ENCODE peak calls at places on chromosomes 5 and 9, in nine cellular contexts. K, Q, D, S, G, X, B, L and O are unnamed samples.

GRCh38 chr5:26492835-26493459 is 545.4 kb downstream of the CDH9 start:
- DNase-seq in K (no peak), Q (no peak), D (no peak), S (no peak), G (no peak), X (no peak), B (no peak), L (no peak), O (no peak)

GRCh38 chr5:112870976-112871375 is 9.9 kb downstream of the SRP19 start:
- DNase-seq in K (no peak), Q (no peak), D (no peak), S (peak), G (no peak), X (no peak), B (no peak), L (no peak), O (no peak)

GRCh38 chr5:9196403-9197224 is 349.3 kb downstream of the SEMA5A start:
- DNase-seq in K (peak), Q (no peak), D (no peak), S (peak), G (peak), X (no peak), B (no peak), L (peak), O (peak)

GRCh38 chr5:83048277-83048676 is 28.9 kb downstream of the TMEM167A start:
- DNase-seq in K (no peak), Q (no peak), D (no peak), S (no peak), G (no peak), X (no peak), B (no peak), L (peak), O (no peak)

GRCh38 chr5:15320896-15321295 is 179.1 kb upstream of the FBXL7 start:
- DNase-seq in K (no peak), Q (no peak), D (no peak), S (no peak), G (peak), X (no peak), B (no peak), L (no peak), O (no peak)

GRCh38 chr5:141547488-141547887 is 58.6 kb downstream of the PCDHGC5 start:
- DNase-seq in K (no peak), Q (no peak), D (no peak), S (peak), G (no peak), X (no peak), B (peak), L (peak), O (peak)

GRCh38 chr9:9920425-9920824 is 692.4 kb downstream of the PTPRD start:
- DNase-seq in K (no peak), Q (no peak), D (no peak), S (no peak), G (no peak), X (no peak), B (no peak), L (no peak), O (no peak)

GRCh38 chr5:97266576-97266975 is 83.5 kb upstream of the RIOK2 start:
- DNase-seq in K (no peak), Q (no peak), D (no peak), S (peak), G (no peak), X (no peak), B (no peak), L (peak), O (peak)

GRCh38 chr5:175715627-175716522 is 58.0 kb downstream of the HRH2 start:
- DNase-seq in K (no peak), Q (no peak), D (no peak), S (no peak), G (peak), X (no peak), B (no peak), L (no peak), O (no peak)

GRCh38 chr5:54083245-54083644 is 227.1 kb downstream of the ARL15 start:
- DNase-seq in K (no peak), Q (no peak), D (no peak), S (no peak), G (no peak), X (no peak), B (no peak), L (no peak), O (no peak)

GRCh38 chr5:137142371-137143243 is 356.5 kb downstream of the SPOCK1 start:
- DNase-seq in K (no peak), Q (no peak), D (peak), S (peak), G (peak), X (no peak), B (no peak), L (peak), O (peak)

GRCh38 chr9:89922099-89922498 is 317.3 kb downstream of the GADD45G start:
- DNase-seq in K (no peak), Q (no peak), D (no peak), S (no peak), G (no peak), X (no peak), B (peak), L (no peak), O (no peak)

GRCh38 chr5:157447246-157447645 is 12.8 kb upstream of the NIPAL4 start:
- DNase-seq in K (peak), Q (no peak), D (no peak), S (no peak), G (no peak), X (no peak), B (no peak), L (no peak), O (no peak)

GRCh38 chr5:144177548-144177947 is 6.9 kb downstream of the KCTD16 start:
- DNase-seq in K (no peak), Q (no peak), D (no peak), S (peak), G (no peak), X (no peak), B (no peak), L (peak), O (no peak)

GRCh38 chr9:132722564-132723065 is 52.4 kb downstream of the GTF3C4 start:
- DNase-seq in K (no peak), Q (no peak), D (no peak), S (no peak), G (no peak), X (no peak), B (no peak), L (no peak), O (no peak)

GRCh38 chr5:3324421-3325101 is 271.1 kb upstream of the IRX1 start:
- DNase-seq in K (peak), Q (no peak), D (no peak), S (no peak), G (no peak), X (no peak), B (peak), L (no peak), O (no peak)

GRCh38 chr5:118937393-118938061 is 50.8 kb downstream of the DTWD2 start:
- DNase-seq in K (no peak), Q (no peak), D (no peak), S (no peak), G (no peak), X (no peak), B (no peak), L (no peak), O (peak)

GRCh38 chr5:55146543-55147151 is 13.3 kb upstream of the GPX8 start:
- DNase-seq in K (peak), Q (peak), D (peak), S (peak), G (peak), X (peak), B (peak), L (peak), O (peak)

GRCh38 chr5:67393211-67393610 is 196.6 kb upstream of the CD180 start:
- DNase-seq in K (no peak), Q (no peak), D (no peak), S (no peak), G (no peak), X (no peak), B (no peak), L (no peak), O (peak)

GRCh38 chr5:21419383-21419782 is 1431.4 kb upstream of the CDH18 start:
- DNase-seq in K (no peak), Q (no peak), D (no peak), S (no peak), G (no peak), X (no peak), B (no peak), L (no peak), O (no peak)

GRCh38 chr5:135315394-135315793 is 83.6 kb downstream of the MACROH2A1 start:
- DNase-seq in K (peak), Q (no peak), D (no peak), S (no peak), G (no peak), X (no peak), B (no peak), L (no peak), O (no peak)

GRCh38 chr9:21906878-21907277 is 87.3 kb downstream of the CDKN2A start:
- DNase-seq in K (no peak), Q (peak), D (no peak), S (no peak), G (no peak), X (no peak), B (no peak), L (peak), O (no peak)

GRCh38 chr9:21747171-21747570 is 55.3 kb upstream of the MTAP start:
- DNase-seq in K (no peak), Q (no peak), D (no peak), S (peak), G (no peak), X (no peak), B (no peak), L (peak), O (peak)

GRCh38 chr5:51387854-51388320 is 4.6 kb downstream of the ISL1 start:
- DNase-seq in K (no peak), Q (no peak), D (no peak), S (no peak), G (no peak), X (no peak), B (peak), L (no peak), O (no peak)

GRCh38 chr9:127451681-127452480 is 571 bp downstream of the LRSAM1 start:
- DNase-seq in K (peak), Q (peak), D (peak), S (no peak), G (peak), X (peak), B (peak), L (peak), O (peak)

GRCh38 chr5:116539222-116539621 is 35.4 kb downstream of the SEMA6A start:
- DNase-seq in K (no peak), Q (no peak), D (no peak), S (no peak), G (no peak), X (no peak), B (no peak), L (no peak), O (no peak)

DNA sequence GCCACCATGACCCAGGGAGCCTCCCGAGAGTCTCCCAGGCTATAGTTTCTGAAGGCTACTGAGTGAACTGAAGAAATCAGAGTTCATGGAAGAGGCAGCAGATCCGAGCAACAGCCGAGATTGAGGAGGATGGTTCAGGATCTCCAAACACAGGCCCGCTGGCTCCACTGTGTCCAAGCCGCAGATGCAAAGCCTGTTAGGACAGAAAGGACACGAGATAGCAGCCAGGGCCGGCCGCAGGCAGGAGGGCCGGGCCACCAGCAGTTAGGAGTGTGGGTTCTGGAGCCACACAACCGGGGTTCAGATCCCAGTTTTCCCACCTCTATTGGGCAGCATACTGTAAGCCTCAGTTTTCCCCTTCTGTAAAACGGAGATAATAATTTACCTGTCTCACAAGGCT is 27.7 kb downstream of the NEK6 start:
- DNase-seq in K (peak), Q (no peak), D (no peak), S (no peak), G (no peak), X (no peak), B (no peak), L (no peak), O (no peak)
- H3K4me3 ChIP-seq in K (no peak), Q (no peak), D (no peak), S (peak), G (no peak), X (peak), B (no peak), L (no peak), O (no peak)

GRCh38 chr9:82673201-82673600 is 389.7 kb downstream of the RASEF start:
- DNase-seq in K (no peak), Q (no peak), D (no peak), S (no peak), G (no peak), X (no peak), B (no peak), L (no peak), O (no peak)

GRCh38 chr9:82673904-82674303 is 389.0 kb downstream of the RASEF start:
- DNase-seq in K (no peak), Q (no peak), D (no peak), S (no peak), G (no peak), X (no peak), B (no peak), L (peak), O (no peak)

GRCh38 chr9:82668724-82669324 is 394.1 kb downstream of the RASEF start:
- DNase-seq in K (no peak), Q (no peak), D (no peak), S (no peak), G (no peak), X (no peak), B (no peak), L (no peak), O (no peak)

GRCh38 chr9:82670726-82671125 is 392.2 kb downstream of the RASEF start:
- DNase-seq in K (no peak), Q (no peak), D (no peak), S (no peak), G (no peak), X (no peak), B (no peak), L (peak), O (no peak)

GRCh38 chr9:82670000-82670399 is 392.9 kb downstream of the RASEF start:
- DNase-seq in K (no peak), Q (no peak), D (no peak), S (no peak), G (no peak), X (no peak), B (no peak), L (no peak), O (no peak)
- TF ChIP-seq CTCF in K (no peak), Q (no peak), D (no peak), S (no peak), G (no peak), X (no peak), B (no peak), L (no peak), O (no peak)

DNA sequence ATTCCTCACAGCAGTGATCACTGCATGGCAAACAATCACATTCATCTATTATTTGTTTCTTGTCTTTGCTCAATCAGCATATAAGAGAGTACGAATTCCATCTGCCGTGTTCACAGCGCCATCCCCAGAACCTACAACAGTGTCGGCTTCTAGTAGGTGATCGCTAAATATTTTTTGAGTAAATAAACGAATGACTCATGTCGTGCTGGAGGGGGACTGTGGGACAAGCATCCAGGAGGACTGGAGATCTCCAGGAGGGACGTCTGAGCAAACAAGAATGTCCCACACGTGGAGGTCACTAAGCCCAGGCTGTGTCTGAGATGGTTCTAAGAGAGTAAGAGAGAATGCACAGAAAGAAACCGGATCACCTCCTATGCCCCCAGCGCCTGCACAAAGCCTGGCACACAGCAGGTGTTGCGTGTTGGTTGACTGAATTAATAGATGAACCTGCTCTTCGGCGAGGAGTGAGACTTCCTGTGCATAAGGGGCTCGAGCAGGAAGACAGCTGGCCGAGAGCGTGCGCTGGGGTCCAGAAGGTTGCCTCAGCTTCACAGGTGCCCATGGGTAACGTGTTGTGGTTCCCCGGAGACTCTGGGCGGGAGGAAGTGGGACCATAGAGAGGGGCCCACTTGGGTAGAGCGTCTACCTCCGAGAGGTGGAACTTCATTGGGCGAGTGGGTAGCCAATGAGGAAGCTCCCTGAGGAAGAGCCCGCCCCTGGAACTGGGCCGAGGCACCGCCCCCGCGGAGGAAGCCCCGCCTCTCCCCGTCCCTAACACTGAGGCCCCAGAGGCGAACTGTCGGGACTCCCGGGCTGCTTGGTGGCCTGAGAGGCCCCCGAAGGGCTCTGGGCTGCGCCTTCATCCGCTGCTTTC is 193.0 kb downstream of the MELK start:
- DNase-seq in K (peak), Q (peak), D (peak), S (peak), G (peak), X (peak), B (peak), L (peak), O (peak)
- H3K4me3 ChIP-seq in K (peak), Q (peak), D (no peak), S (peak), G (peak), X (peak), B (peak), L (no peak), O (no peak)

GRCh38 chr9:136110082-136111061 is 8.3 kb downstream of the TMEM250 start:
- DNase-seq in K (peak), Q (no peak), D (no peak), S (peak), G (no peak), X (peak), B (no peak), L (peak), O (no peak)

GRCh38 chr9:136111190-136111589 is 7.5 kb downstream of the TMEM250 start:
- DNase-seq in K (no peak), Q (no peak), D (no peak), S (no peak), G (no peak), X (no peak), B (no peak), L (no peak), O (no peak)

GRCh38 chr9:136107953-136108647 is 10.6 kb downstream of the TMEM250 start:
- DNase-seq in K (peak), Q (no peak), D (peak), S (no peak), G (no peak), X (no peak), B (no peak), L (no peak), O (no peak)

GRCh38 chr9:136108648-136109266 is 9.9 kb downstream of the TMEM250 start:
- DNase-seq in K (no peak), Q (no peak), D (peak), S (no peak), G (no peak), X (no peak), B (no peak), L (no peak), O (no peak)

GRCh38 chr9:136109351-136110081 is 9.2 kb downstream of the TMEM250 start:
- DNase-seq in K (peak), Q (peak), D (peak), S (peak), G (peak), X (peak), B (peak), L (peak), O (peak)
- TF ChIP-seq CTCF in K (no peak), Q (peak), D (no peak), S (peak), G (peak), X (no peak), B (peak), L (no peak), O (no peak)

DNA sequence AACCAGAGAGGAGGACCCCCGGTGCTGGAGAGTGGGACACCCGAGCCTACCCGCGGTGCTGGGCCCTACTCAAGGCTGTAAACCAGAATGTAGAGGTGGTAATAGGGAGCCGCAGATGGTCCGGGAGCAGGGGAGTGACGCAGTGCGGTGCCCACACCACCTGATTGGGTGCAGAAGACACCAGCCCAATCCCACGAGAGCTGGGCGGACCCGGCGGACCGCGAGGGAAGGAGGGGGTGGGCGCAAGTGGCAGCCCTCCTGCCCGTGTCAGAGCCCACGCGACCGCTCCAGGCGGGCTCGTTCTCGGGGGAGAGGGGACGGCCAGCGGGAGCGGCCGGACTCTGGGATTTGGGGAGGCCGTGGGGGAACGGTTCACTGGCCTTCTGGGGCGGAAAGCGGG is 71.2 kb downstream of the C9orf50 start:
- DNase-seq in K (no peak), Q (peak), D (peak), S (peak), G (peak), X (no peak), B (no peak), L (peak), O (peak)
- H3K4me3 ChIP-seq in K (no peak), Q (peak), D (peak), S (peak), G (peak), X (no peak), B (peak), L (no peak), O (peak)

DNA sequence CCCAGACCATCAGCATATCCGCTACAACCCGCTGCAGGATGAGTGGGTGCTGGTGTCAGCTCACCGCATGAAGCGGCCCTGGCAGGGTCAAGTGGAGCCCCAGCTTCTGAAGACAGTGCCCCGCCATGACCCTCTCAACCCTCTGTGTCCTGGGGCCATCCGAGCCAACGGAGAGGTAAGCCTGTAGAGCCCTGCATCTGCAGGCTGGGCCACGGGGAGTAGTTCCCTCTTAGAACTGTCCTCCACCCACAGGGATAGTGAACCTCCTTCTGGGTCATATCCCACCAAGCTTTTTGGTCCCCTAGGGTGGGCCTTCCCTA is 569 bp downstream of the GALT start:
- DNase-seq in K (no peak), Q (no peak), D (no peak), S (no peak), G (no peak), X (no peak), B (no peak), L (no peak), O (no peak)
- TF ChIP-seq CTCF in K (no peak), Q (no peak), D (no peak), S (no peak), G (no peak), X (no peak), B (no peak), L (no peak), O (no peak)

DNA sequence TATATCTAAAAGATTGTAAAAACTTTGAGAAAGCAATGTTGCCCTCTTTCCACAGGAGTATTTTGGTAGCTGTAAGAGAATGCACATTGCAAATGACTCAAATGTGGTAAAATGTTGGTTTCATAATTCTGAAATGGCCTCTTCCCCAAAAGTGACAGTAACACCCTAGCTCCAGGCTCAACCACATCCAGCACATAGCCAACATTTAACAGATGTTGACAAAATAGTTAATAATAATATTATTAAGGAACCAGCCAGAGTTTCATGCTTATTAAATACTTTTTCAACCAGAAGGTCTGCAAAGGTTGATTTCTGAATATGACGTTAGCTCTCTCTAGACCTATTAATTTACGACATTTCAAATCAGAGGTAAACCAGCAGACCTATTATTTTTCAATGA is 1.3 kb downstream of the ANXA1 start:
- DNase-seq in K (no peak), Q (no peak), D (no peak), S (peak), G (no peak), X (peak), B (no peak), L (peak), O (peak)
- H3K4me3 ChIP-seq in K (peak), Q (peak), D (peak), S (peak), G (no peak), X (no peak), B (no peak), L (peak), O (peak)